ENCODE peak calls at places on chromosomes 7 and 10, in ten cellular contexts. G, C, O, S, Y, R, K, X, P and J are unnamed samples.

GRCh38 chr10:32155075-32155516 is 98.9 kb upstream of the KIF5B start:
- DNase-seq in G (no peak), C (no peak), O (no peak), S (peak), Y (no peak), R (no peak), K (no peak), X (no peak), P (no peak), J (no peak)

GRCh38 chr10:602391-603005 is 87.0 kb downstream of the DIP2C start:
- DNase-seq in G (no peak), C (no peak), O (no peak), S (no peak), Y (no peak), R (no peak), K (no peak), X (no peak), P (no peak), J (no peak)

GRCh38 chr10:124994573-124995473 is 52.9 kb downstream of the ZRANB1 start:
- DNase-seq in G (no peak), C (no peak), O (no peak), S (no peak), Y (no peak), R (no peak), K (no peak), X (no peak), P (no peak), J (no peak)

GRCh38 chr10:84164442-84164841 is 9.2 kb upstream of the GPR15LG start:
- DNase-seq in G (no peak), C (no peak), O (no peak), S (no peak), Y (no peak), R (no peak), K (no peak), X (no peak), P (no peak), J (no peak)

GRCh38 chr7:124155400-124156022 is 122.6 kb upstream of the TMEM229A start:
- DNase-seq in G (no peak), C (no peak), O (no peak), S (no peak), Y (no peak), R (no peak), K (peak), X (peak), P (no peak), J (no peak)

GRCh38 chr10:115272482-115272881 is 179.3 kb downstream of the ATRNL1 start:
- DNase-seq in G (no peak), C (no peak), O (no peak), S (no peak), Y (no peak), R (no peak), K (no peak), X (no peak), P (no peak), J (no peak)

GRCh38 chr10:130463104-130463875 is 327.1 kb downstream of the GLRX3 start:
- DNase-seq in G (no peak), C (no peak), O (no peak), S (no peak), Y (no peak), R (no peak), K (no peak), X (no peak), P (no peak), J (no peak)

GRCh38 chr7:135291809-135292253 is 58.2 kb downstream of the STRA8 start:
- DNase-seq in G (no peak), C (no peak), O (no peak), S (no peak), Y (no peak), R (no peak), K (no peak), X (peak), P (no peak), J (no peak)